ENCODE peak calls at places on chromosomes 3 and 15, in nine cellular contexts. E is GM12891, U is spleen, X is sigmoid colon, L is Panc1, T is transverse colon, B is breast epithelium, F is HepG2, O is stomach. Y is an unnamed sample.
A peak's percentile ranks its signal among the peaks of the same experiment; 100 is the strongest.

GRCh38 chr3:133675631-133676335 is 14.0 kb upstream of the TOPBP1 start:
- DNase-seq in L (no peak), E (no peak), T (no peak), U (no peak), B (no peak), F (peak; percentile 94), X (no peak), O (no peak), Y (no peak)

GRCh38 chr3:131711114-131711786 is 208.5 kb upstream of the MRPL3 start:
- DNase-seq in E (no peak), L (no peak), U (no peak), T (no peak), B (no peak), F (no peak), O (no peak), X (no peak), Y (no peak)

GRCh38 chr15:91948001-91948608 is 94.6 kb downstream of the SLCO3A1 start:
- DNase-seq in L (no peak), O (peak; percentile 29), U (no peak), F (no peak), T (no peak), X (no peak), B (no peak), E (no peak), Y (no peak)

GRCh38 chr15:74308643-74308945 is 58.9 kb downstream of the CYP11A1 start:
- DNase-seq in B (no peak), T (no peak), U (no peak), F (no peak), X (no peak), L (no peak), O (no peak), E (no peak), Y (no peak)

GRCh38 chr15:47334805-47335204 is 382.5 kb upstream of the SEMA6D start:
- DNase-seq in O (no peak), L (no peak), F (no peak), T (no peak), X (no peak), U (no peak), B (no peak), E (no peak), Y (no peak)

GRCh38 chr3:45100998-45101407 is 45.2 kb downstream of the CDCP1 start:
- DNase-seq in L (no peak), T (no peak), F (no peak), O (no peak), X (no peak), B (no peak), U (no peak), E (no peak), Y (peak; percentile 62)

GRCh38 chr15:49741721-49742120 is 120.9 kb downstream of the DTWD1 start:
- DNase-seq in T (peak; percentile 73), E (no peak), O (no peak), X (no peak), U (no peak), L (no peak), B (no peak), F (no peak), Y (no peak)

GRCh38 chr15:52566889-52567288 is 1.9 kb downstream of the ARPP19 start:
- DNase-seq in F (no peak), E (no peak), O (no peak), X (no peak), T (no peak), B (no peak), L (no peak), U (no peak), Y (no peak)

GRCh38 chr3:56929809-56930615 is 128.3 kb upstream of the ARHGEF3 start:
- DNase-seq in U (no peak), X (no peak), F (no peak), T (no peak), E (no peak), O (no peak), B (no peak), L (no peak), Y (no peak)

GRCh38 chr15:75620776-75621536 is 4.6 kb downstream of the SNUPN start:
- DNase-seq in T (peak; percentile 67), O (peak; percentile 77), E (no peak), X (peak; percentile 94), U (peak; percentile 64), L (no peak), F (no peak), B (peak; percentile 71), Y (no peak)

GRCh38 chr3:50486219-50486888 is 17.1 kb downstream of the CACNA2D2 start:
- DNase-seq in U (no peak), E (no peak), F (no peak), T (no peak), B (no peak), O (no peak), L (no peak), X (no peak), Y (no peak)

GRCh38 chr15:100438570-100438969 is 90.2 kb downstream of the CERS3 start:
- DNase-seq in E (no peak), U (peak; percentile 75), T (peak; percentile 41), L (no peak), O (peak; percentile 46), F (no peak), X (peak; percentile 79), B (no peak), Y (peak; percentile 48)

GRCh38 chr3:166634091-166634746 is 745.9 kb downstream of the ZBBX start:
- DNase-seq in E (no peak), T (no peak), U (no peak), B (no peak), L (no peak), F (no peak), O (no peak), X (no peak), Y (peak; percentile 37)

GRCh38 chr15:40379853-40380252 is 2.7 kb upstream of the KNSTRN start:
- DNase-seq in F (peak; percentile 41), O (peak; percentile 62), B (no peak), T (peak; percentile 34), X (peak; percentile 75), L (peak; percentile 61), E (no peak), U (no peak), Y (no peak)

GRCh38 chr15:69562564-69562963 is 109.9 kb downstream of the RPLP1 start:
- DNase-seq in O (peak; percentile 58), X (no peak), F (no peak), E (no peak), U (no peak), L (no peak), T (no peak), B (no peak), Y (no peak)

GRCh38 chr3:195558602-195559001 is 15.5 kb upstream of the PPP1R2 start:
- DNase-seq in U (no peak), E (no peak), X (no peak), L (no peak), O (no peak), T (peak; percentile 47), F (peak; percentile 49), B (no peak), Y (peak; percentile 47)

GRCh38 chr3:11467875-11468274 is 175.8 kb downstream of the VGLL4 start:
- DNase-seq in F (no peak), X (no peak), L (no peak), T (no peak), O (no peak), B (no peak), U (no peak), E (no peak), Y (no peak)

GRCh38 chr3:11470031-11470853 is 173.5 kb downstream of the VGLL4 start:
- DNase-seq in F (no peak), U (no peak), X (no peak), E (no peak), B (no peak), T (no peak), L (no peak), O (no peak), Y (no peak)

GRCh38 chr3:11464356-11464755 is 179.4 kb downstream of the VGLL4 start:
- DNase-seq in L (no peak), F (no peak), T (no peak), B (no peak), U (no peak), X (no peak), O (no peak), E (no peak), Y (no peak)

GRCh38 chr3:11465744-11466611 is 177.7 kb downstream of the VGLL4 start:
- DNase-seq in B (no peak), E (no peak), T (no peak), F (no peak), X (peak; percentile 89), U (no peak), L (no peak), O (no peak), Y (peak; percentile 72)
- TF ChIP-seq POLR2AphosphoS5 in B (peak; percentile 55), E (no peak), T (peak; percentile 83), F (no peak), X (peak; percentile 83), U (no peak), L (no peak), O (peak; percentile 31), Y (no peak)

DNA sequence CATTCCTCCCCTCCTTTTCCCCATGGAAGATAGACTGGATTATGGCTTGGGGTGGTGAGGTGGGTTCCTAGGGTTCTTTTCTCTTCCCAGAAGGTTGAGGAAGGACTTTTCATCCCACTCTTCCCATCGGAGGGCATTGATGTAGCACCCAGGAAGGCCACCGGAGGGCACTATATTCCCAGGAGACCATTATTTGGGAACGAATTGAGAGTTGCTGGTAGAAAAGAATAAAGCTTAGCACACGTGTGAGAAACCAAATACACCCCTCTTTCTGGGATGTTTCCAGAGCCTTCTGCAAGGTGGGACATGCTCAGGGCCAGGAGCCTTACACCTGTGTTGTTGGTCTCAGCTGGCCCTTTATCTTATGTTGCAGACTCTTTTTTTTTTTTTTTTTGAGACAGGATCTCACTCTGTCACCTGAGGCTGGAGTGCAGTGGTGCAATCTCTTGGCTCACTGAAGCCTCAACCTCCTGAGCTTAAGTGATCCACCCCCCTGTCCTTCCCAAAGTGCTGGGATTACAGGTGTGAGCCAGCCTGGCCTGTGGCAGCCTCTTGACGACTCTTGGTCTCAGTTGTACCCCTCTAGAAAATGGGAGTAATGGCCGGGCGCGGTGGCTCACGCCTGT is 6.3 kb upstream of the CDC25A start:
- DNase-seq in E (no peak), L (peak; percentile 46), O (peak; percentile 74), T (peak; percentile 71), B (no peak), F (peak; percentile 68), U (no peak), X (no peak), Y (peak; percentile 24)
- TF ChIP-seq POLR2AphosphoS5 in E (no peak), L (no peak), O (no peak), T (no peak), B (no peak), F (no peak), U (no peak), X (no peak), Y (no peak)

GRCh38 chr15:25674948-25675347 is 188.2 kb downstream of the ATP10A start:
- DNase-seq in T (peak; percentile 10), X (peak; percentile 91), O (no peak), B (peak; percentile 55), L (no peak), U (no peak), E (no peak), F (no peak), Y (no peak)
- TF ChIP-seq POLR2AphosphoS5 in T (no peak), X (peak; percentile 45), O (peak; percentile 22), B (peak; percentile 30), L (no peak), U (no peak), E (no peak), F (no peak), Y (no peak)

DNA sequence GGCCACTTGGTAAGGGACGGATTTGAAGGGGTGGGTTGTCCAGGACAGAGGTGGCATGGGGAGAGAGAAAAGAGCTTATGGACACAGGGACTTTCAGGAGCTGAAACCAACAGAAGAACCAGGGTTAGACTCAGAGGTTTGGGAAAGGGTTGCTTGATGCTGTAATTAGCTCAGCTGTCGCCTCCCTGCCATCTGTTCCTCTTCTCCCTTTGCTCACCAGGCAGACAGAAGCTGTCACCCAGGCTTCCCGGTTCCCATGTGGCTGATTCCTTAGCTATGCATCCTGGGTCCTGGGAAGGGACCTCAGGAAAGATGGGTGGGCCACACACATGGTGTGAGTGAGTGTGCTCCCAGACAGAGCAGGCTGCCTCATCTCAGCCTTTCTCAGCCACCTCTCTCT is 14.0 kb downstream of the PTPN23 start:
- DNase-seq in O (no peak), X (no peak), T (no peak), F (no peak), L (no peak), E (no peak), B (no peak), U (no peak), Y (no peak)
- TF ChIP-seq POLR2AphosphoS5 in O (no peak), X (no peak), T (no peak), F (no peak), L (no peak), E (no peak), B (no peak), U (no peak), Y (no peak)